ENCODE peak calls at places on chromosomes 4 and X, in six cellular contexts. M, A, P, C, D and L are unnamed samples.

GRCh38 chrX:30865020-30865419 is 24.0 kb downstream of the TAB3 start:
- DNase-seq in M (peak), A (peak), P (no peak), C (peak), D (no peak), L (peak)

GRCh38 chrX:47250017-47250347 is 17.2 kb downstream of the USP11 start:
- DNase-seq in M (no peak), A (no peak), P (no peak), C (no peak), D (no peak), L (no peak)

GRCh38 chr4:97910005-97910404 is 233.3 kb downstream of the STPG2 start:
- DNase-seq in M (no peak), A (no peak), P (peak), C (no peak), D (no peak), L (peak)

GRCh38 chrX:46407753-46408130 is 137.5 kb downstream of the ZNF674 start:
- DNase-seq in M (no peak), A (no peak), P (no peak), C (no peak), D (no peak), L (no peak)

GRCh38 chr4:103934178-103934789 is 214.5 kb upstream of the TACR3 start:
- DNase-seq in M (no peak), A (peak), P (peak), C (peak), D (no peak), L (no peak)

GRCh38 chrX:104122829-104123228 is 10.5 kb downstream of the ZCCHC18 start:
- DNase-seq in M (no peak), A (no peak), P (no peak), C (no peak), D (no peak), L (no peak)

GRCh38 chrX:10175317-10175871 is 18.6 kb downstream of the CLCN4 start:
- DNase-seq in M (no peak), A (no peak), P (no peak), C (no peak), D (no peak), L (no peak)

GRCh38 chr4:150242820-150243458 is 164.7 kb downstream of the DCLK2 start:
- DNase-seq in M (no peak), A (peak), P (peak), C (no peak), D (no peak), L (peak)

GRCh38 chrX:6266041-6266440 is 37.4 kb upstream of the NLGN4X start:
- DNase-seq in M (no peak), A (no peak), P (no peak), C (no peak), D (no peak), L (no peak)

GRCh38 chr4:123304151-123305021 is 92.2 kb upstream of the SPRY1 start:
- DNase-seq in M (peak), A (no peak), P (no peak), C (no peak), D (no peak), L (peak)

GRCh38 chrX:21996872-21997271 is 35.3 kb upstream of the PHEX start:
- DNase-seq in M (no peak), A (no peak), P (no peak), C (peak), D (no peak), L (no peak)

GRCh38 chr4:168265327-168265726 is 53.2 kb downstream of the DDX60 start:
- DNase-seq in M (no peak), A (no peak), P (no peak), C (no peak), D (no peak), L (no peak)
- TF ChIP-seq ZNF274 in M (no peak), A (no peak), P (no peak), C (no peak), D (no peak), L (no peak)

DNA sequence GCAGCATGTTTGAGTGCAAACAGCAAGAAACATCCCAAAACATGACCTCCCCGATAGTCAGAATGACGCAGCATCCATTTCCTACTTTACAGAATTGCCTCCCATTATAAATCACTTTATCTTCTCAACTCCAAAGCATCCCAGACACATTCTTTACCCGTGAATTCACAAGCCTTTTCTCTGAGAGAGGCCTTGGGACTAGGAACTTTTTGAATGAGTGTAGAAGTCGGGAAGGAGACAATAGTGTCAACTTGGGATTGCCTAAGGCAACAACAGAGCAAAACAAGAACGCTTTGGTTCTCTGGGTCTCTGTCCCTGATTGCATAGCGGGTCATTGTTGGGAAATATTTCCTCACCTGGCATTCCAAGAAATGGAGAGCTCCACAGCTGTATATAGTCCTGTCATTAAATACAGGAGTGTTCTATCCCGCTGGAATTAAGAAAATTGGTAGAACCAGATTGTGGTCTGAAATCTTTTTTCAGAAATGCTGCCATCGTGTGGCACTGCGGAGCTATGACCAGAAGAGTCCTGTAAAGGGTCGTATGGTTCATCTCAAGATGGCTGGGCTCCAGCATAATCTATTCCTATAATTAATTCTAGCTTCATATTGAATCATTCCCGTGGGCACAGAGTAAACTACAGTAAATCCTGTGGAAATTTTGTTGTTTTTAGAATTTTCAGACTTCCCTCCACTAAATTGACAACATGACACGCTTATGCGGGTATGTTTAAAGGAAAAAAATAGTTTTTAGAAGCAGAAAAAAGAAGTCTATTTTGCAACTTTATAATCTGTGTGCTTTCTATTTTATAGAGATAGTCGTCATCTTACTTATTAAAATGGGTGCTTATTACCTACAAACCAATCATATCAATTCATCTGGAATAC is 2.0 kb upstream of the SPP1 start:
- DNase-seq in M (peak), A (peak), P (peak), C (peak), D (no peak), L (peak)
- TF ChIP-seq ZNF274 in M (no peak), A (no peak), P (no peak), C (no peak), D (no peak), L (no peak)

DNA sequence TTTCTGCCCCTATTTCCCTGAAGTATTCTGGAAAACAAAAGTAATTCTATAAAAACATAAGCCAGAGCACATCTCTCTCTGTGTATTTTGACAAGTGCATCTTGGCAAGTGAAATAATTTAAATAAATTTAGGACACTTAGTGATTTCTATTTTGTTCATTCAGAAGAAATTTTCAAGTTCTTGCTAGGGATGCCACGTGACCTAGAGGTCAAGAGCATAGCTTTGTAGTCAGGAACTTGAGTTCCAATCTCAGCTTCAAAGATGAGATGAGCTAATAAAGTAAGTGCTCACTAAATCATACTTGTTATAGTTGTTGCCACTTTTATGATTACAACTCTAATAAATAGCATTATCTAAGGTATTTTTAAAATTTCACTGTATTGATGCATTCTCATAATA is 13.8 kb downstream of the KDR start:
- DNase-seq in M (no peak), A (no peak), P (no peak), C (no peak), D (no peak), L (no peak)
- TF ChIP-seq ZNF274 in M (no peak), A (no peak), P (no peak), C (no peak), D (no peak), L (no peak)

GRCh38 chr4:73664470-73664869 is 44.2 kb upstream of the RASSF6 start:
- DNase-seq in M (no peak), A (no peak), P (no peak), C (no peak), D (no peak), L (no peak)

GRCh38 chr4:73660808-73661207 is 40.6 kb upstream of the RASSF6 start:
- DNase-seq in M (no peak), A (no peak), P (no peak), C (no peak), D (no peak), L (no peak)

GRCh38 chr4:73668806-73669205 is 48.6 kb upstream of the RASSF6 start:
- DNase-seq in M (no peak), A (no peak), P (no peak), C (no peak), D (no peak), L (no peak)

GRCh38 chr4:73661646-73662119 is 41.4 kb upstream of the RASSF6 start:
- DNase-seq in M (no peak), A (peak), P (no peak), C (no peak), D (no peak), L (no peak)

GRCh38 chr4:73662709-73663546 is 42.7 kb upstream of the RASSF6 start:
- DNase-seq in M (no peak), A (no peak), P (peak), C (no peak), D (no peak), L (no peak)
- TF ChIP-seq ZNF274 in M (no peak), A (no peak), P (no peak), C (no peak), D (no peak), L (no peak)

GRCh38 chr4:53647547-53647946 is 56.3 kb upstream of the LNX1 start:
- DNase-seq in M (no peak), A (no peak), P (no peak), C (no peak), D (no peak), L (no peak)

GRCh38 chr4:53649357-53649756 is 58.1 kb upstream of the LNX1 start:
- DNase-seq in M (no peak), A (no peak), P (no peak), C (no peak), D (no peak), L (no peak)

GRCh38 chr4:53645108-53645507 is 53.8 kb upstream of the LNX1 start:
- DNase-seq in M (no peak), A (no peak), P (no peak), C (no peak), D (no peak), L (no peak)

GRCh38 chr4:53644607-53645006 is 53.3 kb upstream of the LNX1 start:
- DNase-seq in M (no peak), A (no peak), P (no peak), C (no peak), D (no peak), L (no peak)

DNA sequence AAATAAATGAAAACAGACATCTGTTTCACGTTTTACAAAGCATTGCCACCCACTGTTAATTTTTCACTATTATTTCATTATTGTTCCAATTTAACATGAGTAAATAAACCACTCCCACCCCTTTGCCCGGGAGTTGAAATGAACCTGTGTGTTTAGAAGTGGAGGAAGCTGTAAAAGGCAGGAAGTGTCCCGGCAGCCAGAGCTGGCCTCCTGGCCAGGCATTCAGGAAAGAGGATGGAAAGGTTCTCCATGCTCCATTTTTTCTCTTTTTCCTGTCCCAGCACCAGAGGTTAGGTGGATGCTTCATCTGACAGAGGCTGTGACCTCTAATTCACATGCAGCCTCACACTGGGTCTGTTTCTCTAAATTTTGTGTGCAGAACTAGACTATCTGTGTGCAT is 55.5 kb upstream of the LNX1 start:
- DNase-seq in M (no peak), A (no peak), P (no peak), C (no peak), D (no peak), L (no peak)
- TF ChIP-seq ZNF274 in M (no peak), A (no peak), P (no peak), C (no peak), D (no peak), L (no peak)

GRCh38 chr4:20030108-20030507 is 221.6 kb upstream of the SLIT2 start:
- DNase-seq in M (no peak), A (no peak), P (no peak), C (no peak), D (no peak), L (no peak)

GRCh38 chr4:20026456-20026855 is 225.2 kb upstream of the SLIT2 start:
- DNase-seq in M (no peak), A (no peak), P (no peak), C (no peak), D (no peak), L (no peak)

DNA sequence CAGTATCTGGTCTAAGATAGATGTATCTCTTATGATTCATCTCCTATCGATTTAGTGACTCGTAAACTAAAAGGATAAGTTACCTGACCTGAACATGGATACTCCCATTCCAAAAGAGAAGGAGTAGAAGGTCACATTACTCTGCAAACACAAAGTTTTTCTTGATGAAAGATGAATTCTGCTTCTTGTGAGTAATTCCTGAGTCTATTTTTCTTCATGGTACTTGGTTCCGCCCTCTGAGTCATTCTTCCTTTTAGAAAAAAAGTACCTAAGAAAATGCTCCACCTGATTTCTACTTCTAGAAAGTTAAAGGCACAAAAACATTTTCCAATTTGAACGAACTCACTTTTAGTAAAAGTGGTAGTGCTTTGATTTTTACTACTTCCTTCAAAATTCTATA is 223.0 kb upstream of the SLIT2 start:
- DNase-seq in M (no peak), A (no peak), P (peak), C (no peak), D (no peak), L (no peak)
- TF ChIP-seq ZNF274 in M (no peak), A (no peak), P (no peak), C (no peak), D (no peak), L (no peak)

GRCh38 chr4:10130190-10130888 is 13.7 kb upstream of the WDR1 start:
- DNase-seq in M (no peak), A (no peak), P (no peak), C (no peak), D (no peak), L (no peak)

GRCh38 chr4:10128761-10129160 is 12.2 kb upstream of the WDR1 start:
- DNase-seq in M (no peak), A (no peak), P (no peak), C (no peak), D (no peak), L (no peak)

GRCh38 chr4:10134141-10134540 is 17.5 kb upstream of the WDR1 start:
- DNase-seq in M (no peak), A (peak), P (no peak), C (no peak), D (no peak), L (no peak)

GRCh38 chr4:10131202-10131601 is 14.6 kb upstream of the WDR1 start:
- DNase-seq in M (no peak), A (no peak), P (no peak), C (no peak), D (no peak), L (no peak)

GRCh38 chr4:10129196-10130185 is 12.9 kb upstream of the WDR1 start:
- DNase-seq in M (no peak), A (no peak), P (no peak), C (no peak), D (no peak), L (no peak)
- TF ChIP-seq ZNF274 in M (no peak), A (no peak), P (no peak), C (no peak), D (no peak), L (no peak)

DNA sequence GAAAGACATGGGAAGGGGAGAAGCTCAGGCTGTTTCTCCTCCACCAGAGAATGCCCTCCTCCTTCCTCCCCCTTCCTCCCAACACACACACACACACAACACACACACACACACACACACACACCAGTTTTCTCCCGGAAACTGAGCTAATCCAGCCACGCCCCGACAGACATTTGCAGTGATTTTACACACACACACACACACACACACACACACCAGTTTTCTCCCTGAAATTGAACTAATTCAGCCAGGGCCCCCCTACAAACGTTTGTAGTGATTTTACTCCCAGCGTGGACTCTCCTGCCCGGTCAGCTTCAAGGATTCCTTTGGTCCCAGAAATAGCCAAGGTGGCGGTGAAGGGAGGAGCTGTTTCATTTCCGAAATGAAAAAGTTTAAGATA is 32.9 kb upstream of the STX18 start:
- DNase-seq in M (peak), A (no peak), P (peak), C (no peak), D (no peak), L (no peak)
- TF ChIP-seq ZNF274 in M (no peak), A (no peak), P (no peak), C (no peak), D (no peak), L (no peak)